ENCODE peak calls at places on chromosomes 1 and 21, in ten cellular contexts. One of them, this sample, is unnamed.

GRCh38 chr1:26164036-26164927 is 4.5 kb downstream of the C1orf232 start:
- DNase-seq in HuH-7.5: peak
- DNase-seq in stimulated activated CD8-positive, alpha-beta memory T cell treated with anti-CD3 and anti-CD28 coated beads, Interleukin-4, amount 100 ng/mL, for 4 hours: no peak
- DNase-seq in HT1080: no peak
- DNase-seq in fibroblast of pulmonary artery: peak
- DNase-seq in activated T-helper 1 cell treated with Interleukin-2 at 50 U/mL for 16 hours: peak
- DNase-seq in G401: peak
- DNase-seq in neural crest cell: peak
- DNase-seq in stimulated activated CD4-positive, alpha-beta T cell treated with anti-CD3 and anti-CD28 coated beads, Interleukin-15, amount 100 ng/mL, for 24 hours: peak
- DNase-seq in stimulated activated effector memory CD8-positive, alpha-beta T cell treated with anti-CD3 and anti-CD28 coated beads, Interleukin-12 subunit alpha, Interleukin-12 subunit beta, amount 100 ng/mL, for 72 hours: peak
- DNase-seq in this sample: peak

GRCh38 chr1:4380564-4381168 is 273.7 kb upstream of the AJAP1 start:
- DNase-seq in stimulated activated CD4-positive, alpha-beta T cell treated with anti-CD3 and anti-CD28 coated beads, Interleukin-15, amount 100 ng/mL, for 24 hours: no peak
- DNase-seq in G401: no peak
- DNase-seq in HuH-7.5: no peak
- DNase-seq in stimulated activated effector memory CD8-positive, alpha-beta T cell treated with anti-CD3 and anti-CD28 coated beads, Interleukin-12 subunit alpha, Interleukin-12 subunit beta, amount 100 ng/mL, for 72 hours: no peak
- DNase-seq in stimulated activated CD8-positive, alpha-beta memory T cell treated with anti-CD3 and anti-CD28 coated beads, Interleukin-4, amount 100 ng/mL, for 4 hours: no peak
- DNase-seq in HT1080: peak
- DNase-seq in activated T-helper 1 cell treated with Interleukin-2 at 50 U/mL for 16 hours: no peak
- DNase-seq in neural crest cell: no peak
- DNase-seq in fibroblast of pulmonary artery: no peak
- DNase-seq in this sample: no peak

GRCh38 chr1:197222025-197222685 is 45.9 kb upstream of the CRB1 start:
- DNase-seq in neural crest cell: no peak
- DNase-seq in stimulated activated CD8-positive, alpha-beta memory T cell treated with anti-CD3 and anti-CD28 coated beads, Interleukin-4, amount 100 ng/mL, for 4 hours: no peak
- DNase-seq in fibroblast of pulmonary artery: peak
- DNase-seq in G401: no peak
- DNase-seq in activated T-helper 1 cell treated with Interleukin-2 at 50 U/mL for 16 hours: no peak
- DNase-seq in HT1080: no peak
- DNase-seq in HuH-7.5: no peak
- DNase-seq in stimulated activated effector memory CD8-positive, alpha-beta T cell treated with anti-CD3 and anti-CD28 coated beads, Interleukin-12 subunit alpha, Interleukin-12 subunit beta, amount 100 ng/mL, for 72 hours: no peak
- DNase-seq in stimulated activated CD4-positive, alpha-beta T cell treated with anti-CD3 and anti-CD28 coated beads, Interleukin-15, amount 100 ng/mL, for 24 hours: no peak
- DNase-seq in this sample: no peak

GRCh38 chr1:179817789-179818188 is 59.8 kb downstream of the TOR1AIP2 start:
- DNase-seq in activated T-helper 1 cell treated with Interleukin-2 at 50 U/mL for 16 hours: no peak
- DNase-seq in fibroblast of pulmonary artery: peak
- DNase-seq in G401: no peak
- DNase-seq in stimulated activated effector memory CD8-positive, alpha-beta T cell treated with anti-CD3 and anti-CD28 coated beads, Interleukin-12 subunit alpha, Interleukin-12 subunit beta, amount 100 ng/mL, for 72 hours: no peak
- DNase-seq in HuH-7.5: no peak
- DNase-seq in stimulated activated CD4-positive, alpha-beta T cell treated with anti-CD3 and anti-CD28 coated beads, Interleukin-15, amount 100 ng/mL, for 24 hours: no peak
- DNase-seq in HT1080: no peak
- DNase-seq in stimulated activated CD8-positive, alpha-beta memory T cell treated with anti-CD3 and anti-CD28 coated beads, Interleukin-4, amount 100 ng/mL, for 4 hours: no peak
- DNase-seq in neural crest cell: no peak
- DNase-seq in this sample: peak

GRCh38 chr1:63772876-63773275 is 941 bp upstream of the ROR1 start:
- DNase-seq in neural crest cell: no peak
- DNase-seq in HT1080: no peak
- DNase-seq in fibroblast of pulmonary artery: no peak
- DNase-seq in G401: no peak
- DNase-seq in stimulated activated effector memory CD8-positive, alpha-beta T cell treated with anti-CD3 and anti-CD28 coated beads, Interleukin-12 subunit alpha, Interleukin-12 subunit beta, amount 100 ng/mL, for 72 hours: no peak
- DNase-seq in activated T-helper 1 cell treated with Interleukin-2 at 50 U/mL for 16 hours: no peak
- DNase-seq in stimulated activated CD8-positive, alpha-beta memory T cell treated with anti-CD3 and anti-CD28 coated beads, Interleukin-4, amount 100 ng/mL, for 4 hours: no peak
- DNase-seq in HuH-7.5: no peak
- DNase-seq in stimulated activated CD4-positive, alpha-beta T cell treated with anti-CD3 and anti-CD28 coated beads, Interleukin-15, amount 100 ng/mL, for 24 hours: no peak
- DNase-seq in this sample: no peak

GRCh38 chr1:32774950-32775634 is 42.1 kb downstream of the YARS1 start:
- DNase-seq in stimulated activated effector memory CD8-positive, alpha-beta T cell treated with anti-CD3 and anti-CD28 coated beads, Interleukin-12 subunit alpha, Interleukin-12 subunit beta, amount 100 ng/mL, for 72 hours: no peak
- DNase-seq in HuH-7.5: no peak
- DNase-seq in fibroblast of pulmonary artery: peak
- DNase-seq in activated T-helper 1 cell treated with Interleukin-2 at 50 U/mL for 16 hours: no peak
- DNase-seq in G401: no peak
- DNase-seq in neural crest cell: no peak
- DNase-seq in stimulated activated CD4-positive, alpha-beta T cell treated with anti-CD3 and anti-CD28 coated beads, Interleukin-15, amount 100 ng/mL, for 24 hours: no peak
- DNase-seq in stimulated activated CD8-positive, alpha-beta memory T cell treated with anti-CD3 and anti-CD28 coated beads, Interleukin-4, amount 100 ng/mL, for 4 hours: no peak
- DNase-seq in HT1080: peak
- DNase-seq in this sample: no peak

GRCh38 chr21:44485796-44486195 is 30.5 kb downstream of the LRRC3 start:
- DNase-seq in HuH-7.5: no peak
- DNase-seq in neural crest cell: no peak
- DNase-seq in HT1080: no peak
- DNase-seq in stimulated activated CD8-positive, alpha-beta memory T cell treated with anti-CD3 and anti-CD28 coated beads, Interleukin-4, amount 100 ng/mL, for 4 hours: no peak
- DNase-seq in fibroblast of pulmonary artery: no peak
- DNase-seq in activated T-helper 1 cell treated with Interleukin-2 at 50 U/mL for 16 hours: no peak
- DNase-seq in G401: no peak
- DNase-seq in stimulated activated CD4-positive, alpha-beta T cell treated with anti-CD3 and anti-CD28 coated beads, Interleukin-15, amount 100 ng/mL, for 24 hours: no peak
- DNase-seq in stimulated activated effector memory CD8-positive, alpha-beta T cell treated with anti-CD3 and anti-CD28 coated beads, Interleukin-12 subunit alpha, Interleukin-12 subunit beta, amount 100 ng/mL, for 72 hours: no peak
- DNase-seq in this sample: no peak

GRCh38 chr1:183925947-183926346 is 111.6 kb downstream of the COLGALT2 start:
- DNase-seq in stimulated activated CD8-positive, alpha-beta memory T cell treated with anti-CD3 and anti-CD28 coated beads, Interleukin-4, amount 100 ng/mL, for 4 hours: no peak
- DNase-seq in neural crest cell: no peak
- DNase-seq in stimulated activated effector memory CD8-positive, alpha-beta T cell treated with anti-CD3 and anti-CD28 coated beads, Interleukin-12 subunit alpha, Interleukin-12 subunit beta, amount 100 ng/mL, for 72 hours: no peak
- DNase-seq in HT1080: no peak
- DNase-seq in stimulated activated CD4-positive, alpha-beta T cell treated with anti-CD3 and anti-CD28 coated beads, Interleukin-15, amount 100 ng/mL, for 24 hours: no peak
- DNase-seq in activated T-helper 1 cell treated with Interleukin-2 at 50 U/mL for 16 hours: no peak
- DNase-seq in fibroblast of pulmonary artery: no peak
- DNase-seq in G401: no peak
- DNase-seq in HuH-7.5: no peak
- DNase-seq in this sample: no peak

GRCh38 chr1:172002725-172003345 is 161.5 kb downstream of the DNM3 start:
- DNase-seq in fibroblast of pulmonary artery: peak
- DNase-seq in neural crest cell: peak
- DNase-seq in activated T-helper 1 cell treated with Interleukin-2 at 50 U/mL for 16 hours: no peak
- DNase-seq in G401: peak
- DNase-seq in HuH-7.5: no peak
- DNase-seq in stimulated activated effector memory CD8-positive, alpha-beta T cell treated with anti-CD3 and anti-CD28 coated beads, Interleukin-12 subunit alpha, Interleukin-12 subunit beta, amount 100 ng/mL, for 72 hours: no peak
- DNase-seq in stimulated activated CD4-positive, alpha-beta T cell treated with anti-CD3 and anti-CD28 coated beads, Interleukin-15, amount 100 ng/mL, for 24 hours: peak
- DNase-seq in stimulated activated CD8-positive, alpha-beta memory T cell treated with anti-CD3 and anti-CD28 coated beads, Interleukin-4, amount 100 ng/mL, for 4 hours: no peak
- DNase-seq in HT1080: peak
- DNase-seq in this sample: peak

GRCh38 chr1:176866011-176866410 is 298.5 kb downstream of the ASTN1 start:
- DNase-seq in neural crest cell: no peak
- DNase-seq in stimulated activated CD4-positive, alpha-beta T cell treated with anti-CD3 and anti-CD28 coated beads, Interleukin-15, amount 100 ng/mL, for 24 hours: no peak
- DNase-seq in stimulated activated effector memory CD8-positive, alpha-beta T cell treated with anti-CD3 and anti-CD28 coated beads, Interleukin-12 subunit alpha, Interleukin-12 subunit beta, amount 100 ng/mL, for 72 hours: no peak
- DNase-seq in HuH-7.5: no peak
- DNase-seq in HT1080: peak
- DNase-seq in fibroblast of pulmonary artery: peak
- DNase-seq in stimulated activated CD8-positive, alpha-beta memory T cell treated with anti-CD3 and anti-CD28 coated beads, Interleukin-4, amount 100 ng/mL, for 4 hours: no peak
- DNase-seq in G401: no peak
- DNase-seq in activated T-helper 1 cell treated with Interleukin-2 at 50 U/mL for 16 hours: no peak
- DNase-seq in this sample: no peak

GRCh38 chr1:215842905-215843304 is 275.8 kb downstream of the KCTD3 start:
- DNase-seq in HT1080: no peak
- DNase-seq in G401: no peak
- DNase-seq in neural crest cell: no peak
- DNase-seq in fibroblast of pulmonary artery: no peak
- DNase-seq in stimulated activated CD4-positive, alpha-beta T cell treated with anti-CD3 and anti-CD28 coated beads, Interleukin-15, amount 100 ng/mL, for 24 hours: no peak
- DNase-seq in HuH-7.5: no peak
- DNase-seq in stimulated activated effector memory CD8-positive, alpha-beta T cell treated with anti-CD3 and anti-CD28 coated beads, Interleukin-12 subunit alpha, Interleukin-12 subunit beta, amount 100 ng/mL, for 72 hours: no peak
- DNase-seq in activated T-helper 1 cell treated with Interleukin-2 at 50 U/mL for 16 hours: no peak
- DNase-seq in stimulated activated CD8-positive, alpha-beta memory T cell treated with anti-CD3 and anti-CD28 coated beads, Interleukin-4, amount 100 ng/mL, for 4 hours: no peak
- DNase-seq in this sample: no peak

GRCh38 chr1:59814901-59815825 is at the start of gene HOOK1:
- DNase-seq in G401: peak
- DNase-seq in neural crest cell: peak
- DNase-seq in HT1080: no peak
- DNase-seq in stimulated activated CD8-positive, alpha-beta memory T cell treated with anti-CD3 and anti-CD28 coated beads, Interleukin-4, amount 100 ng/mL, for 4 hours: peak
- DNase-seq in HuH-7.5: no peak
- DNase-seq in stimulated activated effector memory CD8-positive, alpha-beta T cell treated with anti-CD3 and anti-CD28 coated beads, Interleukin-12 subunit alpha, Interleukin-12 subunit beta, amount 100 ng/mL, for 72 hours: no peak
- DNase-seq in activated T-helper 1 cell treated with Interleukin-2 at 50 U/mL for 16 hours: peak
- DNase-seq in fibroblast of pulmonary artery: no peak
- DNase-seq in stimulated activated CD4-positive, alpha-beta T cell treated with anti-CD3 and anti-CD28 coated beads, Interleukin-15, amount 100 ng/mL, for 24 hours: no peak
- DNase-seq in this sample: peak

GRCh38 chr1:199302554-199302953 is 663.7 kb downstream of the PTPRC start:
- DNase-seq in neural crest cell: no peak
- DNase-seq in stimulated activated CD4-positive, alpha-beta T cell treated with anti-CD3 and anti-CD28 coated beads, Interleukin-15, amount 100 ng/mL, for 24 hours: no peak
- DNase-seq in HT1080: peak
- DNase-seq in fibroblast of pulmonary artery: peak
- DNase-seq in stimulated activated effector memory CD8-positive, alpha-beta T cell treated with anti-CD3 and anti-CD28 coated beads, Interleukin-12 subunit alpha, Interleukin-12 subunit beta, amount 100 ng/mL, for 72 hours: no peak
- DNase-seq in HuH-7.5: no peak
- DNase-seq in activated T-helper 1 cell treated with Interleukin-2 at 50 U/mL for 16 hours: no peak
- DNase-seq in G401: no peak
- DNase-seq in stimulated activated CD8-positive, alpha-beta memory T cell treated with anti-CD3 and anti-CD28 coated beads, Interleukin-4, amount 100 ng/mL, for 4 hours: no peak
- DNase-seq in this sample: no peak

GRCh38 chr1:31798433-31799195 is 17.2 kb downstream of the SPOCD1 start:
- DNase-seq in G401: no peak
- DNase-seq in neural crest cell: no peak
- DNase-seq in fibroblast of pulmonary artery: peak
- DNase-seq in stimulated activated effector memory CD8-positive, alpha-beta T cell treated with anti-CD3 and anti-CD28 coated beads, Interleukin-12 subunit alpha, Interleukin-12 subunit beta, amount 100 ng/mL, for 72 hours: no peak
- DNase-seq in HT1080: peak
- DNase-seq in stimulated activated CD4-positive, alpha-beta T cell treated with anti-CD3 and anti-CD28 coated beads, Interleukin-15, amount 100 ng/mL, for 24 hours: peak
- DNase-seq in activated T-helper 1 cell treated with Interleukin-2 at 50 U/mL for 16 hours: no peak
- DNase-seq in HuH-7.5: no peak
- DNase-seq in stimulated activated CD8-positive, alpha-beta memory T cell treated with anti-CD3 and anti-CD28 coated beads, Interleukin-4, amount 100 ng/mL, for 4 hours: no peak
- DNase-seq in this sample: no peak

GRCh38 chr1:151838491-151839412 is 868 bp downstream of the C2CD4D start:
- DNase-seq in activated T-helper 1 cell treated with Interleukin-2 at 50 U/mL for 16 hours: no peak
- DNase-seq in HT1080: no peak
- DNase-seq in HuH-7.5: peak
- DNase-seq in stimulated activated CD4-positive, alpha-beta T cell treated with anti-CD3 and anti-CD28 coated beads, Interleukin-15, amount 100 ng/mL, for 24 hours: peak
- DNase-seq in fibroblast of pulmonary artery: no peak
- DNase-seq in G401: no peak
- DNase-seq in stimulated activated effector memory CD8-positive, alpha-beta T cell treated with anti-CD3 and anti-CD28 coated beads, Interleukin-12 subunit alpha, Interleukin-12 subunit beta, amount 100 ng/mL, for 72 hours: no peak
- DNase-seq in neural crest cell: no peak
- DNase-seq in stimulated activated CD8-positive, alpha-beta memory T cell treated with anti-CD3 and anti-CD28 coated beads, Interleukin-4, amount 100 ng/mL, for 4 hours: no peak
- DNase-seq in this sample: no peak

GRCh38 chr1:156866679-156867015 is 6.0 kb downstream of the NTRK1 start:
- DNase-seq in neural crest cell: no peak
- DNase-seq in HT1080: no peak
- DNase-seq in G401: no peak
- DNase-seq in HuH-7.5: no peak
- DNase-seq in fibroblast of pulmonary artery: no peak
- DNase-seq in activated T-helper 1 cell treated with Interleukin-2 at 50 U/mL for 16 hours: no peak
- DNase-seq in stimulated activated effector memory CD8-positive, alpha-beta T cell treated with anti-CD3 and anti-CD28 coated beads, Interleukin-12 subunit alpha, Interleukin-12 subunit beta, amount 100 ng/mL, for 72 hours: no peak
- DNase-seq in stimulated activated CD4-positive, alpha-beta T cell treated with anti-CD3 and anti-CD28 coated beads, Interleukin-15, amount 100 ng/mL, for 24 hours: no peak
- DNase-seq in stimulated activated CD8-positive, alpha-beta memory T cell treated with anti-CD3 and anti-CD28 coated beads, Interleukin-4, amount 100 ng/mL, for 4 hours: no peak
- DNase-seq in this sample: no peak

GRCh38 chr1:28917757-28918118 is 3.4 kb downstream of the EPB41 start:
- DNase-seq in stimulated activated effector memory CD8-positive, alpha-beta T cell treated with anti-CD3 and anti-CD28 coated beads, Interleukin-12 subunit alpha, Interleukin-12 subunit beta, amount 100 ng/mL, for 72 hours: no peak
- DNase-seq in neural crest cell: no peak
- DNase-seq in HT1080: no peak
- DNase-seq in G401: no peak
- DNase-seq in fibroblast of pulmonary artery: no peak
- DNase-seq in HuH-7.5: no peak
- DNase-seq in stimulated activated CD8-positive, alpha-beta memory T cell treated with anti-CD3 and anti-CD28 coated beads, Interleukin-4, amount 100 ng/mL, for 4 hours: no peak
- DNase-seq in stimulated activated CD4-positive, alpha-beta T cell treated with anti-CD3 and anti-CD28 coated beads, Interleukin-15, amount 100 ng/mL, for 24 hours: peak
- DNase-seq in activated T-helper 1 cell treated with Interleukin-2 at 50 U/mL for 16 hours: no peak
- DNase-seq in this sample: no peak

GRCh38 chr1:14421977-14422609 is 176.4 kb upstream of the KAZN start:
- DNase-seq in fibroblast of pulmonary artery: no peak
- DNase-seq in activated T-helper 1 cell treated with Interleukin-2 at 50 U/mL for 16 hours: no peak
- DNase-seq in HT1080: no peak
- DNase-seq in stimulated activated CD4-positive, alpha-beta T cell treated with anti-CD3 and anti-CD28 coated beads, Interleukin-15, amount 100 ng/mL, for 24 hours: no peak
- DNase-seq in G401: no peak
- DNase-seq in HuH-7.5: no peak
- DNase-seq in stimulated activated effector memory CD8-positive, alpha-beta T cell treated with anti-CD3 and anti-CD28 coated beads, Interleukin-12 subunit alpha, Interleukin-12 subunit beta, amount 100 ng/mL, for 72 hours: no peak
- DNase-seq in neural crest cell: no peak
- DNase-seq in stimulated activated CD8-positive, alpha-beta memory T cell treated with anti-CD3 and anti-CD28 coated beads, Interleukin-4, amount 100 ng/mL, for 4 hours: no peak
- DNase-seq in this sample: no peak

GRCh38 chr1:172279951-172280350 is 140.5 kb upstream of the C1orf105 start:
- DNase-seq in neural crest cell: no peak
- DNase-seq in G401: no peak
- DNase-seq in stimulated activated CD4-positive, alpha-beta T cell treated with anti-CD3 and anti-CD28 coated beads, Interleukin-15, amount 100 ng/mL, for 24 hours: no peak
- DNase-seq in HT1080: peak
- DNase-seq in HuH-7.5: no peak
- DNase-seq in stimulated activated CD8-positive, alpha-beta memory T cell treated with anti-CD3 and anti-CD28 coated beads, Interleukin-4, amount 100 ng/mL, for 4 hours: no peak
- DNase-seq in activated T-helper 1 cell treated with Interleukin-2 at 50 U/mL for 16 hours: no peak
- DNase-seq in fibroblast of pulmonary artery: peak
- DNase-seq in stimulated activated effector memory CD8-positive, alpha-beta T cell treated with anti-CD3 and anti-CD28 coated beads, Interleukin-12 subunit alpha, Interleukin-12 subunit beta, amount 100 ng/mL, for 72 hours: no peak
- DNase-seq in this sample: no peak

GRCh38 chr1:5507340-5507739 is 484.9 kb downstream of the NPHP4 start:
- DNase-seq in stimulated activated CD8-positive, alpha-beta memory T cell treated with anti-CD3 and anti-CD28 coated beads, Interleukin-4, amount 100 ng/mL, for 4 hours: no peak
- DNase-seq in HT1080: no peak
- DNase-seq in HuH-7.5: no peak
- DNase-seq in G401: no peak
- DNase-seq in neural crest cell: no peak
- DNase-seq in stimulated activated CD4-positive, alpha-beta T cell treated with anti-CD3 and anti-CD28 coated beads, Interleukin-15, amount 100 ng/mL, for 24 hours: no peak
- DNase-seq in stimulated activated effector memory CD8-positive, alpha-beta T cell treated with anti-CD3 and anti-CD28 coated beads, Interleukin-12 subunit alpha, Interleukin-12 subunit beta, amount 100 ng/mL, for 72 hours: no peak
- DNase-seq in activated T-helper 1 cell treated with Interleukin-2 at 50 U/mL for 16 hours: no peak
- DNase-seq in fibroblast of pulmonary artery: no peak
- DNase-seq in this sample: no peak

GRCh38 chr1:215665212-215665611 is 98.1 kb downstream of the KCTD3 start:
- DNase-seq in HuH-7.5: no peak
- DNase-seq in stimulated activated CD4-positive, alpha-beta T cell treated with anti-CD3 and anti-CD28 coated beads, Interleukin-15, amount 100 ng/mL, for 24 hours: peak
- DNase-seq in G401: no peak
- DNase-seq in stimulated activated effector memory CD8-positive, alpha-beta T cell treated with anti-CD3 and anti-CD28 coated beads, Interleukin-12 subunit alpha, Interleukin-12 subunit beta, amount 100 ng/mL, for 72 hours: no peak
- DNase-seq in neural crest cell: no peak
- DNase-seq in stimulated activated CD8-positive, alpha-beta memory T cell treated with anti-CD3 and anti-CD28 coated beads, Interleukin-4, amount 100 ng/mL, for 4 hours: no peak
- DNase-seq in activated T-helper 1 cell treated with Interleukin-2 at 50 U/mL for 16 hours: no peak
- DNase-seq in HT1080: peak
- DNase-seq in fibroblast of pulmonary artery: peak
- DNase-seq in this sample: no peak

GRCh38 chr1:19504796-19505693 is 19.7 kb upstream of the CAPZB start:
- DNase-seq in activated T-helper 1 cell treated with Interleukin-2 at 50 U/mL for 16 hours: no peak
- DNase-seq in G401: no peak
- DNase-seq in stimulated activated effector memory CD8-positive, alpha-beta T cell treated with anti-CD3 and anti-CD28 coated beads, Interleukin-12 subunit alpha, Interleukin-12 subunit beta, amount 100 ng/mL, for 72 hours: no peak
- DNase-seq in HuH-7.5: no peak
- DNase-seq in stimulated activated CD4-positive, alpha-beta T cell treated with anti-CD3 and anti-CD28 coated beads, Interleukin-15, amount 100 ng/mL, for 24 hours: no peak
- DNase-seq in HT1080: peak
- DNase-seq in stimulated activated CD8-positive, alpha-beta memory T cell treated with anti-CD3 and anti-CD28 coated beads, Interleukin-4, amount 100 ng/mL, for 4 hours: no peak
- DNase-seq in fibroblast of pulmonary artery: peak
- DNase-seq in neural crest cell: no peak
- DNase-seq in this sample: peak

GRCh38 chr1:228059536-228060457 is 22.7 kb upstream of the ARF1 start:
- DNase-seq in stimulated activated CD4-positive, alpha-beta T cell treated with anti-CD3 and anti-CD28 coated beads, Interleukin-15, amount 100 ng/mL, for 24 hours: peak
- DNase-seq in activated T-helper 1 cell treated with Interleukin-2 at 50 U/mL for 16 hours: peak
- DNase-seq in HuH-7.5: no peak
- DNase-seq in neural crest cell: peak
- DNase-seq in G401: no peak
- DNase-seq in fibroblast of pulmonary artery: peak
- DNase-seq in stimulated activated CD8-positive, alpha-beta memory T cell treated with anti-CD3 and anti-CD28 coated beads, Interleukin-4, amount 100 ng/mL, for 4 hours: peak
- DNase-seq in stimulated activated effector memory CD8-positive, alpha-beta T cell treated with anti-CD3 and anti-CD28 coated beads, Interleukin-12 subunit alpha, Interleukin-12 subunit beta, amount 100 ng/mL, for 72 hours: peak
- DNase-seq in HT1080: peak
- DNase-seq in this sample: peak

GRCh38 chr1:65255088-65256050 is 54.0 kb upstream of the DNAJC6 start:
- DNase-seq in stimulated activated CD4-positive, alpha-beta T cell treated with anti-CD3 and anti-CD28 coated beads, Interleukin-15, amount 100 ng/mL, for 24 hours: no peak
- DNase-seq in fibroblast of pulmonary artery: no peak
- DNase-seq in G401: peak
- DNase-seq in stimulated activated CD8-positive, alpha-beta memory T cell treated with anti-CD3 and anti-CD28 coated beads, Interleukin-4, amount 100 ng/mL, for 4 hours: no peak
- DNase-seq in HT1080: no peak
- DNase-seq in stimulated activated effector memory CD8-positive, alpha-beta T cell treated with anti-CD3 and anti-CD28 coated beads, Interleukin-12 subunit alpha, Interleukin-12 subunit beta, amount 100 ng/mL, for 72 hours: no peak
- DNase-seq in activated T-helper 1 cell treated with Interleukin-2 at 50 U/mL for 16 hours: no peak
- DNase-seq in HuH-7.5: no peak
- DNase-seq in neural crest cell: no peak
- DNase-seq in this sample: peak

GRCh38 chr1:200423235-200423634 is 13.4 kb upstream of the ZNF281 start:
- DNase-seq in HuH-7.5: no peak
- DNase-seq in stimulated activated CD4-positive, alpha-beta T cell treated with anti-CD3 and anti-CD28 coated beads, Interleukin-15, amount 100 ng/mL, for 24 hours: no peak
- DNase-seq in HT1080: no peak
- DNase-seq in activated T-helper 1 cell treated with Interleukin-2 at 50 U/mL for 16 hours: no peak
- DNase-seq in neural crest cell: no peak
- DNase-seq in G401: no peak
- DNase-seq in stimulated activated effector memory CD8-positive, alpha-beta T cell treated with anti-CD3 and anti-CD28 coated beads, Interleukin-12 subunit alpha, Interleukin-12 subunit beta, amount 100 ng/mL, for 72 hours: no peak
- DNase-seq in fibroblast of pulmonary artery: no peak
- DNase-seq in stimulated activated CD8-positive, alpha-beta memory T cell treated with anti-CD3 and anti-CD28 coated beads, Interleukin-4, amount 100 ng/mL, for 4 hours: no peak
- DNase-seq in this sample: no peak